ENCODE peak calls at places on chromosomes 12 and 14, in nine cellular contexts. D is left ventricle myocardium inferior, S is nephron progenitor cell, Z is cardiac muscle cell, H is HCT116, O is GM12865, L is K562, I is Calu3, A is A549. P is an unnamed sample.

GRCh38 chr12:130184531-130185090 is 22.3 kb downstream of the FZD10 start:
- DNase-seq in D (no peak), S (no peak), Z (no peak), H (no peak), O (no peak), L (no peak), I (no peak), A (no peak), P (no peak)

GRCh38 chr12:78951746-78952532 is 87.4 kb downstream of the SYT1 start:
- DNase-seq in D (no peak), S (no peak), Z (no peak), H (no peak), O (no peak), L (no peak), I (no peak), A (no peak), P (no peak)

GRCh38 chr14:67137744-67138371 is 51.4 kb upstream of the GARIN2 start:
- DNase-seq in D (no peak), S (no peak), Z (peak), H (no peak), O (peak), L (peak), I (no peak), A (peak), P (no peak)

GRCh38 chr14:22781606-22782000 is 15.1 kb downstream of the OXA1L start:
- DNase-seq in D (no peak), S (no peak), Z (no peak), H (no peak), O (no peak), L (no peak), I (no peak), A (no peak), P (no peak)

GRCh38 chr14:44963775-44964380 is 1.9 kb downstream of the TOGARAM1 start:
- DNase-seq in D (no peak), S (no peak), Z (no peak), H (no peak), O (peak), L (peak), I (no peak), A (no peak), P (no peak)

GRCh38 chr12:12379831-12380730 is 23.2 kb downstream of the BORCS5 start:
- DNase-seq in D (no peak), S (no peak), Z (peak), H (no peak), O (peak), L (no peak), I (no peak), A (no peak), P (no peak)

GRCh38 chr12:64172143-64172970 is 49.7 kb downstream of the KICS2 start:
- DNase-seq in D (no peak), S (no peak), Z (no peak), H (no peak), O (no peak), L (no peak), I (no peak), A (no peak), P (no peak)

GRCh38 chr14:52051251-52051650 is 17.6 kb downstream of the NID2 start:
- DNase-seq in D (no peak), S (no peak), Z (no peak), H (no peak), O (peak), L (no peak), I (no peak), A (no peak), P (no peak)

GRCh38 chr14:72104011-72104613 is 171.9 kb downstream of the RGS6 start:
- DNase-seq in D (no peak), S (peak), Z (no peak), H (peak), O (peak), L (peak), I (peak), A (peak), P (peak)

GRCh38 chr12:130582286-130582685 is 133.8 kb downstream of the RIMBP2 start:
- DNase-seq in D (no peak), S (no peak), Z (no peak), H (no peak), O (no peak), L (no peak), I (no peak), A (no peak), P (no peak)

GRCh38 chr14:96803958-96804357 is 6.8 kb downstream of the VRK1 start:
- DNase-seq in D (no peak), S (no peak), Z (peak), H (no peak), O (peak), L (no peak), I (no peak), A (no peak), P (no peak)

GRCh38 chr14:68639518-68640292 is 153.2 kb downstream of the ZFP36L1 start:
- DNase-seq in D (no peak), S (no peak), Z (no peak), H (no peak), O (no peak), L (no peak), I (no peak), A (no peak), P (no peak)

GRCh38 chr14:79037593-79037992 is 867.4 kb downstream of the NRXN3 start:
- DNase-seq in D (no peak), S (no peak), Z (no peak), H (no peak), O (no peak), L (no peak), I (no peak), A (no peak), P (no peak)

GRCh38 chr14:68688872-68689371 is 103.9 kb downstream of the ZFP36L1 start:
- DNase-seq in D (no peak), S (peak), Z (peak), H (no peak), O (peak), L (no peak), I (no peak), A (no peak), P (no peak)

GRCh38 chr12:94779520-94779919 is 129.2 kb upstream of the TMCC3 start:
- DNase-seq in D (no peak), S (no peak), Z (peak), H (no peak), O (no peak), L (no peak), I (no peak), A (no peak), P (no peak)

GRCh38 chr14:36344211-36344610 is 23.8 kb upstream of the MBIP start:
- DNase-seq in D (no peak), S (no peak), Z (no peak), H (no peak), O (no peak), L (no peak), I (no peak), A (no peak), P (no peak)

GRCh38 chr14:51004352-51004800 is 60.1 kb upstream of the PYGL start:
- DNase-seq in D (no peak), S (no peak), Z (no peak), H (no peak), O (no peak), L (no peak), I (peak), A (peak), P (no peak)

GRCh38 chr14:89707086-89707485 is 247.4 kb downstream of the EFCAB11 start:
- DNase-seq in D (no peak), S (no peak), Z (no peak), H (no peak), O (no peak), L (no peak), I (no peak), A (no peak), P (no peak)

GRCh38 chr14:29716150-29716549 is 211.5 kb downstream of the PRKD1 start:
- DNase-seq in D (no peak), S (no peak), Z (peak), H (no peak), O (no peak), L (no peak), I (no peak), A (no peak), P (no peak)

GRCh38 chr14:29717906-29718305 is 209.7 kb downstream of the PRKD1 start:
- DNase-seq in D (no peak), S (no peak), Z (no peak), H (no peak), O (no peak), L (no peak), I (no peak), A (no peak), P (no peak)

GRCh38 chr14:29724991-29725390 is 202.7 kb downstream of the PRKD1 start:
- DNase-seq in D (no peak), S (peak), Z (peak), H (no peak), O (no peak), L (peak), I (peak), A (no peak), P (no peak)

GRCh38 chr14:29721586-29721985 is 206.1 kb downstream of the PRKD1 start:
- DNase-seq in D (no peak), S (no peak), Z (no peak), H (no peak), O (no peak), L (no peak), I (no peak), A (no peak), P (no peak)
- TF ChIP-seq CTCF in D (no peak), S (no peak), Z (no peak), H (no peak), O (no peak), L (no peak), I (no peak), A (no peak), P (no peak)

DNA sequence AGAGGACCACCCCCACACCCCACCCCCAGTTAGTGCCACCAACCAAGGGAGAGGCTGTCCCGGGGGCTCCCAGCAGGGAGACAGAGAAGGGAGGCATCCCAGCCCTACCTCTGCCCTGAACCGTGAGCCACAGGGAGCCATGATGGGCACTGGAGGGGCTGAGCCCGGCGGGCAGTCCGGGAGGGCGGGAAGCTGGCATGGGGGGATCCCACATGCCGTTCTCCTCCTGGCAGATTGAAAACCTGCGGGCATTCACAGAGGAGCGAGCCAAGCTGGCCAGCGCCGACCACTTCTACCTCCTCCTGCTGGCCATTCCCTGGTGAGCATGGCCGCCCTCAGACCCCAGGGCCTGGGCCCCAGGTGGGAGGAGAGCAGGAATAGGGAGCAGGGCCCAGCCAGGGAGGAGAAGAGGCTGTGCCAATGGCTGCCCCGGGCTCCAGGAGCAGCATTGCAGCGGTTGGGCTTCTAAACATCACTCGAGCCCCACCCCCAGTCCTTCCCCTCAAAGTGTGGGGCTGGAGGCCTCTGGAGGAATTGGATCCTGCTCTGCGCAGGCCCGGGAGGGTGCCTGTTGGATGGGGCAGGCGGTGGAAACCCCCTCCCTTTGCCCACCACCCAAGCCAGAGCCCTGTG is 14.5 kb upstream of the ADSS1 start:
- DNase-seq in D (no peak), S (no peak), Z (no peak), H (no peak), O (no peak), L (no peak), I (no peak), A (no peak), P (no peak)
- TF ChIP-seq CTCF in D (no peak), S (no peak), Z (no peak), H (no peak), O (no peak), L (no peak), I (no peak), A (no peak), P (no peak)

DNA sequence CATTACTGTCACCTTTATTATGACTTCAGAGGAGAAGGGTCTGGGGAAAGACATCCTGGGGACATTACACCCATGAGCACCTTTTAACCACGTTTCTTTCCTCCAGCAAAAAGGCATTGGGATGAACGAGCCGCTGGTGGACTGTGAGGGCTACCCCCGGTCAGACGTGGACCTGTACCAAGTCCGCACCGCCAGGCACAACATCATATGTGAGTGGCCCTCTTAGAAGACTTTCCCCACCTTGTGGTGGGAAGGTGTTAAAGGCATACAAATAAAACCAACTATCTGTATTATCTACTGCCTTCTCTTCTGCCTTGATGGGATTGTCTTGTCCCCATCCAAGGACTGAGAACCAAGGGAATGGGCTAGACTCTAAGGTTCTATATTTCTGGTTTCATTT is 6.0 kb downstream of the PSMD9 start:
- DNase-seq in D (no peak), S (peak), Z (peak), H (no peak), O (peak), L (peak), I (no peak), A (peak), P (no peak)
- TF ChIP-seq CTCF in D (peak), S (peak), Z (peak), H (peak), O (no peak), L (peak), I (peak), A (peak), P (no peak)

DNA sequence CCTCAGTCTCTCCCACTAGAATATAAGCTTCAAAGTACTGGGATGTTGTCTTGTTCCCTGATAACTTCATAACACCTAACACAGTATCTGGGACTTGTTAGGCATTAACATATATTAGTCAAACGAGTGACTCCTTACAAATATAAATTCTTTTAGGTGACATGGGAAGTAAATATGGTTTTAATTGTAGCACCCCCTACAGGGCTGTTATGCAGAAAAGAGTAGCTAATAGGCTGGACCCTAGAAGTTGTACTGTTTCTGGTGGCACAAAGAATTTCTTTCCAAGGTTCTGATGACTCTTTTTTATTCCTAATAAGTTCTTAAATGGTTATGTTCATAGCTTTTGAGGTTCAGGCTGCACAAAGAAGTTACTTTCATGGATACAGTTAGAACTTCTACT is 29.8 kb downstream of the GPATCH2L start:
- DNase-seq in D (no peak), S (no peak), Z (peak), H (no peak), O (no peak), L (no peak), I (no peak), A (no peak), P (no peak)
- TF ChIP-seq CTCF in D (peak), S (peak), Z (peak), H (peak), O (peak), L (no peak), I (no peak), A (no peak), P (peak)

GRCh38 chr12:86917121-86917520 is 660.9 kb upstream of the MGAT4C start:
- DNase-seq in D (no peak), S (no peak), Z (no peak), H (no peak), O (no peak), L (no peak), I (no peak), A (no peak), P (no peak)

DNA sequence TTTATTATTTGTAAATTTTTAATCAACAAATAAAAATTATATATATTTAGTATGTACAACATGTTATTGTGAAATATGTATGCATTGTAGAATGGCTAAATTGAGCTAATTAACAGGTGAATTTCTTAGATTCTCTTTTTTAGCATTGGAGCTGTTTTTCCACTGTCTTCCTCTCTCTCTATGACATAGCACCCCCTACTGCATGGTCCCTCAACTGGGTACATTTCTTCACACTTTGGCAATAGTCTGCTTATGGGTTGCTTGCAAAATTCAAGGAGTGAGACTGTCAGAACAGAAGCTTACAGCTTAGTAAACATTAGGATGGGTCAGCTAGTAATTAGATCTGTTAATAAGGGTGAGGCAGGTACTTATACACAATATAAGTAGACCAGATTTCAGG is 658.5 kb upstream of the MGAT4C start:
- DNase-seq in D (no peak), S (peak), Z (peak), H (peak), O (no peak), L (no peak), I (peak), A (peak), P (peak)
- TF ChIP-seq CTCF in D (peak), S (peak), Z (peak), H (peak), O (no peak), L (no peak), I (peak), A (peak), P (peak)